ENCODE peak calls at places on chromosomes 12 and 14, in four cellular contexts. U, G, R and B are unnamed samples.

GRCh38 chr14:99728981-99729451 is 44.9 kb downstream of the CYP46A1 start:
- DNase-seq in U (no peak), R (no peak), G (no peak), B (no peak)

GRCh38 chr12:71948390-71948789 is 9.7 kb downstream of the TPH2 start:
- DNase-seq in R (no peak), G (no peak), U (no peak), B (no peak)

GRCh38 chr14:91405241-91405721 is 12.3 kb downstream of the CCDC88C start:
- DNase-seq in U (no peak), G (no peak), R (no peak), B (no peak)

GRCh38 chr14:34299360-34299759 is 162.7 kb downstream of the SPTSSA start:
- DNase-seq in U (no peak), G (no peak), R (no peak), B (no peak)

GRCh38 chr12:127552838-127553237 is 714.1 kb upstream of the TMEM132C start:
- DNase-seq in U (no peak), G (no peak), R (no peak), B (no peak)

GRCh38 chr12:65585648-65586420 is 238.4 kb upstream of the HMGA2 start:
- DNase-seq in R (no peak), U (no peak), G (no peak), B (no peak)

GRCh38 chr14:51472881-51473280 is 178.8 kb upstream of the FRMD6 start:
- DNase-seq in U (no peak), G (peak; percentile 20), R (no peak), B (no peak)

GRCh38 chr14:98138666-98139065 is 1133.3 kb downstream of the BCL11B start:
- DNase-seq in U (peak; percentile 81), G (peak; percentile 47), R (no peak), B (peak; percentile 25)

GRCh38 chr14:75723716-75724115 is 62.7 kb downstream of the TTLL5 start:
- DNase-seq in G (no peak), R (peak; percentile 8), U (peak; percentile 20), B (no peak)

GRCh38 chr12:124498178-124498869 is 69.1 kb downstream of the NCOR2 start:
- DNase-seq in R (peak; percentile 81), U (no peak), G (peak; percentile 81), B (no peak)

DNA sequence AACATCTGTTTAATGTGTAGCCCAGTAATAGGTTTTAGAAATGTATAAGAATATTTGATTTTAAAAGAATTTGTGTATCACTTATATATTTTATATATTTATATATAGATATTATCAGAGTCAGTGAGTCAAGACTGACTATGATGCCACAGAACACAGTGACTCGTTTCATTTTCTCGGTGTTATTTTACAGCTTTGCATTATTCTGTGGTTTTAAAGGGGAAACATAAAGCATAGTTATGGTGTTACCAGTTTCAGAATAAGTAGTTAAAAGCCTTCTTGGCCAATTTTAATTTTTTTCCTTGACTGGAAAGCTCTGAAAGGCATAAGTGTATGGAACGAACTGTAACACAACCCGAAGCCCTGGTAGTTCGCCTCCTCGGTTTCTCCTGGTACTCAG is 91.0 kb downstream of the GRIP1 start:
- DNase-seq in R (peak; percentile 41), U (no peak), G (no peak), B (peak; percentile 69)
- H2AFZ ChIP-seq in R (no peak overlapping the region), U (no peak overlapping the region), G (no peak overlapping the region), B (no peak overlapping the region)

DNA sequence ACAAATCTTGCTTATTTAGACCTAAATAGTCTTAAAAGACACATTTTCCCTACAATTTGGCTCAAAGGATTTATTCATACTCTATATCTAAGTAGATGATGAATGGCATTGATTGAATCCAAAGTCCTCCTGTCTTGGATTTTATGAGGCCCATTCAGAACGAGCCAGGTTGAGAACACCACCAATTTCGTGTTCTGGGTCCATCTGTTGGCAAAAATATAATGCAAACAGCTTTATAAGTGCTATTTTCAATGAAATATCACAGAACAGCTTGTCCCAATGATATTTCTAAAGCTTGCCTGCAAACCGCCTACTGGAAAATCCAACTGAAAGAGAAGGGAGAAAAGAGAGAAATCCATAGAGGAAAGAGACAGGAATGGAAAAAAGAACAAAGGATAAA is 204.8 kb upstream of the GARIN6 start:
- DNase-seq in U (no peak), R (no peak), G (no peak), B (no peak)
- H2AFZ ChIP-seq in U (no peak overlapping the region), R (no peak overlapping the region), G (no peak overlapping the region), B (no peak overlapping the region)

GRCh38 chr14:95876769-95877490 is at the start of gene TUNAR:
- DNase-seq in R (no peak), U (no peak), G (peak; percentile 50), B (no peak)
- H2AFZ ChIP-seq in R (peak within 1 kb of the TSS; percentile 60), U (no peak within 1 kb of the TSS), G (peak within 1 kb of the TSS; percentile 40), B (no peak within 1 kb of the TSS)

DNA sequence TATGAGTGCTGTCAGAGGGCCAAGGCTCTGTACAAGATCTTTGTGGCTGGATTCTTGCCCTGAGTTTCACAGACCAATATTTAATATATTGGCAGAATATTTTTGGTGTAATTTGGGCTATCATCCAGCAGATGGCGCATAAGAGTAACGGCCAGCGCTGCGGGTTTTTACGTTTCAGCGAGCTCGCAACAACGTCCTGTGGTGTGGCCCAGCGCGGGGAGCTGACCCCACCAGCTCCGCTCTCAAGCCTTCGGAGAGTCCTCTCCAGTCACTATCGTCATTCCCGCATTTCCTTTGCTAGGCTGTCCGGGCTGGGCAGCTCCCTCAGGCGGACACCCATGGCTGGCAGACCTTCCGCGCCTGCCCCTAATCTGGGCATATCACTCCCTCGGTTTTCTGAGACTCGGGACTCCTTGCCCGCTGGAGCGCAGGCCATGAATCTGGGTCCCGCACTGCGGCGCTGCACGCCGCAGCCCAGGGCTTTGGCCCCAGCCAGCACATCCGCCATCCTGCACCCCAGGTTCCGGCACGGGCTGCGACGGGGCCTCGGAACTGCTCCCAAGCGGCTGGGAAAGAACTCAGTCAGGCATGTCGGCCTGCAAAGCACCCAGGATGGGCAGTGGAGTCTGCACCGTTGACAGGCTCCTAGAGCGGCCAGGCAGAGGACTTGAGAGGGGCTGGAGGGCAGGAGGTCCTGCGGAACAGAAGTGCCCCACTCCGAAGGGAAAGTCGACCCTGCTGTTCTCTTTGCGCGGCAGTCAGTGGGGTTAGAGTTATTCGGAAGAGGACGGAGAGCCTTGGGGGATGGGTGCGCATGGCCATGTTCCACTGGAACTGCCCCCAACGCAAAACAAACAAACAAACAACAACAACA is 18.4 kb downstream of the OLR1 start:
- DNase-seq in G (peak; percentile 85), R (peak; percentile 51), U (peak; percentile 45), B (peak; percentile 43)
- H2AFZ ChIP-seq in G (peak overlapping the region; percentile 91), R (peak overlapping the region; percentile 98), U (peak overlapping the region; percentile 12), B (peak overlapping the region; percentile 96)

DNA sequence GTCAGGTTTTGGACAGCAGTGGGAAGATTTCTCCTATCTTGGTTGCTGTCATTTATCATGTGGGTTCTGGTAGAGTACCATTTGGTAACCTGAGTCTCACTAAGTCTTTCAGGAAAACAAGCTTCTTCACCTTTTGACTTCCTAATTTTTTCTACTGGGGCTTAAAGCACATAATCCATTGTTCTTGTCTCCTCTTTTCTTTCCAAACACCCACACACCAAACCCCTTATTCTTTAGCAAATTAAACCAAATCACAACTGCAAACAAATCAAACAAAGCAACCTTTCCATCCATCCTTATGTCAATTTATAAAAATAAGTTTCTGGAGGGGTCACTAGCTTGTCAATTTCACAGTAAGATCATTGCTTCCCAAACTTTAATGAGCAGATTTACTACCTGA is 84.1 kb downstream of the ATP23 start:
- DNase-seq in U (no peak), R (no peak), G (no peak), B (no peak)
- H2AFZ ChIP-seq in U (no peak overlapping the region), R (no peak overlapping the region), G (no peak overlapping the region), B (no peak overlapping the region)

DNA sequence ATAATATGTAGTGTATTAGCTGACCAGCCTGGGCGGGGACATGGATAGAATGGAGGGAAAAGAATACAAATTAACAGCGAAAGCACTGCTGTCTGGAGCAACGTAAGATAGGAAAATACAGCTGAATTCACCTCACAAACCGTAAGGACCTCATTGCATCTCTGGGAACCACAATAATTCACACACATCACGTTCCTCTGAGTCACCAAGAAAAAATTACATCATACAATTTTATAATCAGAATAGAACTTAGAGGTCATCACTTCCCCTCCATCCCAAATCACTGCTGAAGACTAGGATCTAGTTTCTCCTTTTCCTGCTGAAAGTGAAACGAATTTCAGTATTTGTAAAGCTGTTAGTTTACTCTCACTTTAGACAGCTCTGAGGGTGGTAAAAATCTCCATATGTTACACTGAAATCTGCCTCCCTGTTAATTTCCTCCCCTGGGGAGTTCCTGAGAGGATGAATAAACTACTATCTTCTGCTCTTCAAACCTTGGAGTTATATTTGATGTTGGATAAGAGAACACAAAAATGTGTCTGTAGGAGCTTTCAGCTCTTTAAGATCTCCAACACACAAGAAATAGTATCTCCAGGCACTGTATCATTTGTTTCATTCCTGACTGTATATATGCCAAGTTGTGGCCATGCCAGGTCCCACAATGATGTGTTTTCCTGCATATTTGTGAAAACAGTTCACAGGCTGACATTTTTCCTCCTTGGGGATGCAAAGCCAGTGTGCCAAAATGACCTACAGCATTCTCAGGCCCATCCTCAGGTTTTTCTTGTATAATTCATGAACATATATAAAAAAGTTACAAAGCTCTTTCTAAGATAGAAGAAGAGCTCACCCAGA is 63.8 kb upstream of the SSTR1 start:
- DNase-seq in U (no peak), R (peak; percentile 74), G (peak; percentile 76), B (no peak)
- H2AFZ ChIP-seq in U (no peak overlapping the region), R (peak overlapping the region; percentile 41), G (peak overlapping the region; percentile 72), B (no peak overlapping the region)

DNA sequence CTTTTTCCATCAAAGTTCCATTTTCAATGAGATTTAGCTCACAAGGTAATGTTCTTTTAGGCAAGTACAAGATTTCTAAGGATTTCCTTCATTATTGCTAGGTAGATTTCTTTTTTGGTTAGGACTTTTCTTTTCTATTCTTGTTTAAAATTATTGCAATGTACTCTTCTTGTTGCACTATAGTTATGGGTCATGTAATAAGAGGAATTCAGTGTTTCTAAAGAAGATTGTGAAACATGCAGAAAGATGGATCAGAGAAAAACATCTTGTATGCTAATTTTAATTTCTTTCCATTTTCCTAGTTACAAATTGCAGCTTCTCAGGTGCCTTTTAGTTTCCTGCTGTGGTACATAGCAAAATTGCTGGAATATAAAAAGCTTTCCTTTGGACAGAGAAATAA is 56.1 kb downstream of the BTG1 start:
- DNase-seq in U (no peak), R (peak; percentile 20), G (no peak), B (no peak)
- H2AFZ ChIP-seq in U (no peak overlapping the region), R (no peak overlapping the region), G (no peak overlapping the region), B (no peak overlapping the region)